ENCODE peak calls at places on chromosomes 6 and 20, in seven cellular contexts. One of them, this sample, is unnamed. For H3K4me1, the result is how much of the 10 kb centered on the place peaks cover.

GRCh38 chr20:2750343-2751251 is 49.8 kb downstream of the CPXM1 start:
- DNase-seq in OCI-LY7: no peak
- DNase-seq in astrocyte: no peak
- DNase-seq in mesenchymal stem cell: peak
- DNase-seq in MM.1S: no peak
- DNase-seq in HepG2: peak
- DNase-seq in hepatocyte: peak
- DNase-seq in this sample: peak

GRCh38 chr20:3687655-3688054 is 5.8 kb upstream of the ADAM33 start:
- DNase-seq in HepG2: peak
- DNase-seq in MM.1S: no peak
- DNase-seq in hepatocyte: no peak
- DNase-seq in mesenchymal stem cell: peak
- DNase-seq in OCI-LY7: no peak
- DNase-seq in astrocyte: peak
- DNase-seq in this sample: no peak

GRCh38 chr6:92752114-92752513 is 667.2 kb downstream of the EPHA7 start:
- DNase-seq in HepG2: no peak
- DNase-seq in mesenchymal stem cell: no peak
- DNase-seq in astrocyte: no peak
- DNase-seq in hepatocyte: no peak
- DNase-seq in OCI-LY7: no peak
- DNase-seq in MM.1S: no peak
- DNase-seq in this sample: no peak

GRCh38 chr20:24956001-24956761 is 7.1 kb downstream of the CST7 start:
- DNase-seq in hepatocyte: no peak
- DNase-seq in OCI-LY7: no peak
- DNase-seq in astrocyte: no peak
- DNase-seq in HepG2: no peak
- DNase-seq in mesenchymal stem cell: no peak
- DNase-seq in MM.1S: no peak
- DNase-seq in this sample: no peak

GRCh38 chr6:4914412-4915159 is 89.3 kb downstream of the RPP40 start:
- DNase-seq in hepatocyte: no peak
- DNase-seq in astrocyte: peak
- DNase-seq in OCI-LY7: no peak
- DNase-seq in mesenchymal stem cell: peak
- DNase-seq in MM.1S: no peak
- DNase-seq in HepG2: no peak
- DNase-seq in this sample: peak

GRCh38 chr6:85394853-85395538 is 54.9 kb upstream of the NT5E start:
- DNase-seq in astrocyte: peak
- DNase-seq in MM.1S: no peak
- DNase-seq in mesenchymal stem cell: peak
- DNase-seq in OCI-LY7: no peak
- DNase-seq in HepG2: no peak
- DNase-seq in hepatocyte: no peak
- DNase-seq in this sample: no peak

GRCh38 chr6:50658561-50658960 is 54.8 kb upstream of the TFAP2D start:
- DNase-seq in hepatocyte: no peak
- DNase-seq in astrocyte: no peak
- DNase-seq in mesenchymal stem cell: no peak
- DNase-seq in MM.1S: no peak
- DNase-seq in OCI-LY7: no peak
- DNase-seq in HepG2: no peak
- DNase-seq in this sample: no peak

GRCh38 chr6:108751851-108752732 is 96.1 kb upstream of the ARMC2 start:
- DNase-seq in HepG2: no peak
- DNase-seq in hepatocyte: no peak
- DNase-seq in MM.1S: no peak
- DNase-seq in mesenchymal stem cell: no peak
- DNase-seq in astrocyte: no peak
- DNase-seq in OCI-LY7: no peak
- DNase-seq in this sample: no peak

GRCh38 chr6:122798099-122798641 is 9.1 kb downstream of the SMPDL3A start:
- DNase-seq in OCI-LY7: no peak
- DNase-seq in MM.1S: no peak
- DNase-seq in HepG2: peak
- DNase-seq in hepatocyte: peak
- DNase-seq in mesenchymal stem cell: peak
- DNase-seq in astrocyte: peak
- DNase-seq in this sample: peak

GRCh38 chr6:3310710-3311109 is 52.0 kb downstream of the PSMG4 start:
- DNase-seq in HepG2: no peak
- DNase-seq in mesenchymal stem cell: no peak
- DNase-seq in astrocyte: no peak
- DNase-seq in hepatocyte: no peak
- DNase-seq in MM.1S: no peak
- DNase-seq in OCI-LY7: no peak
- DNase-seq in this sample: peak

GRCh38 chr6:122833229-122833556 is 44.1 kb downstream of the SMPDL3A start:
- DNase-seq in MM.1S: no peak
- DNase-seq in hepatocyte: no peak
- DNase-seq in HepG2: no peak
- DNase-seq in mesenchymal stem cell: no peak
- DNase-seq in astrocyte: peak
- DNase-seq in OCI-LY7: no peak
- DNase-seq in this sample: no peak

GRCh38 chr6:2960935-2961334 is 10.4 kb downstream of the SERPINB6 start:
- DNase-seq in hepatocyte: no peak
- DNase-seq in OCI-LY7: no peak
- DNase-seq in MM.1S: no peak
- DNase-seq in mesenchymal stem cell: no peak
- DNase-seq in HepG2: no peak
- DNase-seq in astrocyte: no peak
- DNase-seq in this sample: no peak

GRCh38 chr6:4891171-4891570 is 112.7 kb downstream of the RPP40 start:
- DNase-seq in mesenchymal stem cell: no peak
- DNase-seq in OCI-LY7: no peak
- DNase-seq in hepatocyte: no peak
- DNase-seq in MM.1S: no peak
- DNase-seq in astrocyte: no peak
- DNase-seq in HepG2: no peak
- DNase-seq in this sample: no peak

GRCh38 chr20:63178889-63179751 is 36.8 kb downstream of the YTHDF1 start:
- DNase-seq in HepG2: no peak
- DNase-seq in OCI-LY7: peak
- DNase-seq in MM.1S: peak
- DNase-seq in astrocyte: no peak
- DNase-seq in hepatocyte: peak
- DNase-seq in mesenchymal stem cell: peak
- DNase-seq in this sample: no peak

GRCh38 chr6:11275598-11275997 is 43.1 kb upstream of the NEDD9 start:
- DNase-seq in astrocyte: no peak
- DNase-seq in OCI-LY7: no peak
- DNase-seq in MM.1S: no peak
- DNase-seq in hepatocyte: peak
- DNase-seq in mesenchymal stem cell: no peak
- DNase-seq in HepG2: peak
- DNase-seq in this sample: no peak

GRCh38 chr6:27297857-27298730 is 14.0 kb downstream of the POM121L2 start:
- DNase-seq in MM.1S: no peak
- DNase-seq in mesenchymal stem cell: peak
- DNase-seq in OCI-LY7: no peak
- DNase-seq in HepG2: peak
- DNase-seq in hepatocyte: peak
- DNase-seq in astrocyte: peak
- DNase-seq in this sample: peak

GRCh38 chr6:10933126-10933525 is 46.3 kb downstream of the SYCP2L start:
- DNase-seq in HepG2: no peak
- DNase-seq in OCI-LY7: no peak
- DNase-seq in MM.1S: no peak
- DNase-seq in hepatocyte: no peak
- DNase-seq in astrocyte: no peak
- DNase-seq in mesenchymal stem cell: no peak
- DNase-seq in this sample: no peak

GRCh38 chr6:43917878-43918382 is 147.9 kb downstream of the VEGFA start:
- DNase-seq in mesenchymal stem cell: peak
- DNase-seq in HepG2: no peak
- DNase-seq in hepatocyte: peak
- DNase-seq in astrocyte: peak
- DNase-seq in MM.1S: no peak
- DNase-seq in OCI-LY7: no peak
- DNase-seq in this sample: peak

GRCh38 chr6:45185403-45186251 is 142.5 kb upstream of the RUNX2 start:
- DNase-seq in hepatocyte: no peak
- DNase-seq in mesenchymal stem cell: no peak
- DNase-seq in OCI-LY7: no peak
- DNase-seq in MM.1S: no peak
- DNase-seq in HepG2: no peak
- DNase-seq in astrocyte: no peak
- DNase-seq in this sample: no peak

GRCh38 chr20:38304845-38305447 is 990 bp downstream of the BPI start:
- DNase-seq in hepatocyte: no peak
- DNase-seq in OCI-LY7: peak
- DNase-seq in astrocyte: no peak
- DNase-seq in mesenchymal stem cell: peak
- DNase-seq in MM.1S: peak
- DNase-seq in HepG2: peak
- DNase-seq in this sample: peak

GRCh38 chr6:128395596-128395995 is 124.8 kb downstream of the PTPRK start:
- DNase-seq in HepG2: no peak
- DNase-seq in astrocyte: no peak
- DNase-seq in hepatocyte: no peak
- DNase-seq in mesenchymal stem cell: no peak
- DNase-seq in OCI-LY7: no peak
- DNase-seq in MM.1S: no peak
- DNase-seq in this sample: no peak

GRCh38 chr6:107080036-107080435 is 35.3 kb downstream of the BEND3 start:
- DNase-seq in MM.1S: no peak
- DNase-seq in OCI-LY7: peak
- DNase-seq in hepatocyte: no peak
- DNase-seq in mesenchymal stem cell: no peak
- DNase-seq in HepG2: peak
- DNase-seq in astrocyte: no peak
- DNase-seq in this sample: no peak

GRCh38 chr6:107083921-107084320 is 31.4 kb downstream of the BEND3 start:
- DNase-seq in OCI-LY7: no peak
- DNase-seq in astrocyte: no peak
- DNase-seq in MM.1S: no peak
- DNase-seq in mesenchymal stem cell: no peak
- DNase-seq in HepG2: no peak
- DNase-seq in hepatocyte: no peak
- DNase-seq in this sample: no peak

GRCh38 chr6:107079429-107079828 is 35.9 kb downstream of the BEND3 start:
- DNase-seq in hepatocyte: no peak
- DNase-seq in OCI-LY7: no peak
- DNase-seq in HepG2: peak
- DNase-seq in astrocyte: no peak
- DNase-seq in MM.1S: no peak
- DNase-seq in mesenchymal stem cell: no peak
- DNase-seq in this sample: no peak

GRCh38 chr6:107083047-107083768 is 32.1 kb downstream of the BEND3 start:
- DNase-seq in hepatocyte: no peak
- DNase-seq in HepG2: no peak
- DNase-seq in mesenchymal stem cell: no peak
- DNase-seq in astrocyte: no peak
- DNase-seq in MM.1S: no peak
- DNase-seq in OCI-LY7: no peak
- DNase-seq in this sample: no peak

DNA sequence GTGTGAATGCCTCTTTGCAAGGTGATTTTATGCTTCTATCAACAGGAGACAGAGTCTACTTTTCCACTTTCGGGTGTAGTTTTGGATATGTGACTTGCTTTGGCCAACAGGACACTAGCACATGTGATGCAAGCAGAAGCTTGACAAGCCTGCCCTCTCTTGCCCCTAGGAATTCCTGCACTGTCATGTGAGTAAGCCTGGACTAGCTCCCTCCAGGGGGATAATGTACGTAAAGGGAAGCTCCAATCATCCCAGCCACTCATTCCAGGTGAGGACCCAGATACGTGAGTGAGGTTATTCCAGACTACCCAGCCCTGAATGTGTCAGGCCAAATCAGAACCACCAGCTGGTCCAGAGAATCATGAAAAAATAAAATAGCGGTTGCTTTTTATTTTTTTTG is 33.3 kb downstream of the BEND3 start:
- DNase-seq in astrocyte: no peak
- DNase-seq in MM.1S: no peak
- DNase-seq in hepatocyte: no peak
- DNase-seq in HepG2: peak
- DNase-seq in OCI-LY7: no peak
- DNase-seq in mesenchymal stem cell: peak
- DNase-seq in this sample: peak
- H2AFZ ChIP-seq in astrocyte: no peak
- H2AFZ ChIP-seq in MM.1S: no peak
- H2AFZ ChIP-seq in hepatocyte: no peak
- H2AFZ ChIP-seq in HepG2: no peak
- H2AFZ ChIP-seq in OCI-LY7: no peak
- H2AFZ ChIP-seq in mesenchymal stem cell: no peak
- H2AFZ ChIP-seq in this sample: peak

DNA sequence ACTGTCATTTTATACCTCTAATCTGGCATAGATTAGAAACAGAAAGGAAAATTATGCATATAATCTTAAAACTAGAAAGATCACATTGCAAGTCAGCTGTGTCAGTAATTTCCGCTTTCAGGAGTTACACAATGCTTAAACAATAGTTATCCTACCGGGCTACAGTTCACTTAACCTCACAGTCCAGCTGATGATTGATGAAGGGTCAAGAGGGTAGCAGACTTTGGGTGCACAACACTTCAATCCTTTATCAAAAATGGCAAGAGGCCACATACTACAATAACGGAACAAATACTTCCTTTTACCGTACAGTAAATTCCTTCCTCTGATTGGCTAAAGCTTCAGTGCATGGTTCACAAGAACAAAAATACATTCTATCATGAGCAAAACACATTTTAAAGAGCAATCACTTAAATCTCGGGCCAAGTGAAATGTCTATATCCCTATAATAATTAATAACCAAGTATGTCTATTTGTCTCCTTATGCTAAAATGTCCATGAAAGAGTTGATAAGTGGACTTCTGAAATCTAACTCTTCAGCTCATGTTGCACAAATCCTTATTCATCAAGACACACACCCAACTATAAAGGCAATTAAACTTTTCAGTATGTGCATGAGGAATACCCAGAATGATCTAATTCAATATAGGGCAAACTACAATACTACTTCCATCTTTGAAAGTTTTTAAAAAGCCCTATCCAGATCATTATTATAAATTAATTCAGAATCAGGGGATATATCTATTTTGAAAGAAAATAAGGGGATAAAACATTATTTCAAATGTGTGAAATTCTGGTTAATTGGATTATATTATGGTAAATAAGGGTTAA is 76.8 kb downstream of the HIVEP2 start:
- DNase-seq in astrocyte: peak
- DNase-seq in OCI-LY7: no peak
- DNase-seq in mesenchymal stem cell: peak
- DNase-seq in hepatocyte: no peak
- DNase-seq in MM.1S: peak
- DNase-seq in HepG2: peak
- DNase-seq in this sample: no peak
- H3K4me1 ChIP-seq in astrocyte: under half
- H3K4me1 ChIP-seq in OCI-LY7: under half
- H3K4me1 ChIP-seq in mesenchymal stem cell: under half
- H3K4me1 ChIP-seq in hepatocyte: under half
- H3K4me1 ChIP-seq in MM.1S: under half
- H3K4me1 ChIP-seq in HepG2: half or more
- H3K4me1 ChIP-seq in this sample: under half

GRCh38 chr6:167995302-167995701 is 2.2 kb upstream of the KIF25 start:
- DNase-seq in HepG2: no peak
- DNase-seq in astrocyte: no peak
- DNase-seq in mesenchymal stem cell: no peak
- DNase-seq in OCI-LY7: no peak
- DNase-seq in MM.1S: no peak
- DNase-seq in hepatocyte: no peak
- DNase-seq in this sample: no peak
- H3K4me2 ChIP-seq in HepG2: no peak
- H3K4me2 ChIP-seq in astrocyte: no peak
- H3K4me2 ChIP-seq in mesenchymal stem cell: no peak
- H3K4me2 ChIP-seq in OCI-LY7: no peak
- H3K4me2 ChIP-seq in MM.1S: no peak
- H3K4me2 ChIP-seq in hepatocyte: no peak
- H3K4me2 ChIP-seq in this sample: no peak

GRCh38 chr6:136289327-136289578 is 393 bp downstream of the BCLAF1 start:
- DNase-seq in astrocyte: peak
- DNase-seq in OCI-LY7: peak
- DNase-seq in hepatocyte: peak
- DNase-seq in mesenchymal stem cell: peak
- DNase-seq in MM.1S: peak
- DNase-seq in HepG2: peak
- DNase-seq in this sample: peak
- H2AFZ ChIP-seq in astrocyte: peak
- H2AFZ ChIP-seq in OCI-LY7: peak
- H2AFZ ChIP-seq in hepatocyte: peak
- H2AFZ ChIP-seq in mesenchymal stem cell: no peak
- H2AFZ ChIP-seq in MM.1S: peak
- H2AFZ ChIP-seq in HepG2: no peak
- H2AFZ ChIP-seq in this sample: peak